ENCODE peak calls at places on chromosome 16, in four cellular contexts. Q is tibial artery, R is A549, J is lower lobe of right lung. X is an unnamed sample.

GRCh38 chr16:51592535-51592934 is 441.5 kb upstream of the SALL1 start:
- DNase-seq in Q (no peak), J (no peak), R (no peak), X (no peak)

GRCh38 chr16:16940351-16940750 is 530.4 kb downstream of the XYLT1 start:
- DNase-seq in R (no peak), J (no peak), Q (no peak), X (no peak)

GRCh38 chr16:87040169-87041117 is 276.7 kb downstream of the C16orf95 start:
- DNase-seq in J (no peak), R (no peak), Q (no peak), X (peak)

GRCh38 chr16:20901441-20902112 is 1.0 kb downstream of the LYRM1 start:
- DNase-seq in R (peak), J (peak), Q (peak), X (peak)

GRCh38 chr16:79747688-79748087 is 147.2 kb upstream of the MAF start:
- DNase-seq in J (no peak), R (no peak), Q (no peak), X (no peak)

GRCh38 chr16:56689171-56689570 is 6.9 kb downstream of the MT1X start:
- DNase-seq in Q (no peak), J (no peak), R (no peak), X (no peak)

GRCh38 chr16:55709801-55710200 is 54.0 kb downstream of the SLC6A2 start:
- DNase-seq in Q (no peak), J (no peak), R (no peak), X (no peak)

GRCh38 chr16:66728117-66728787 is 23.2 kb downstream of the DYNC1LI2 start:
- DNase-seq in J (no peak), R (peak), Q (no peak), X (no peak)

GRCh38 chr16:12265168-12265567 is 288.6 kb downstream of the SNX29 start:
- DNase-seq in J (no peak), R (no peak), Q (no peak), X (no peak)

GRCh38 chr16:62058412-62058811 is 22.2 kb upstream of the CDH8 start:
- DNase-seq in Q (no peak), J (no peak), R (no peak), X (no peak)

GRCh38 chr16:60064026-60064425 is 1329.9 kb upstream of the GOT2 start:
- DNase-seq in R (no peak), J (no peak), Q (no peak), X (no peak)

GRCh38 chr16:3528406-3528805 is 27.6 kb downstream of the CLUAP1 start:
- DNase-seq in J (no peak), Q (no peak), R (no peak), X (no peak)

GRCh38 chr16:50756466-50756865 is 14.6 kb downstream of the CYLD start:
- DNase-seq in R (no peak), J (no peak), Q (no peak), X (no peak)

GRCh38 chr16:12675852-12676251 is 127.8 kb downstream of the CPPED1 start:
- DNase-seq in R (peak), J (no peak), Q (no peak), X (no peak)

GRCh38 chr16:1308036-1308976 is 1.1 kb upstream of the UBE2I start:
- DNase-seq in Q (no peak), J (no peak), R (peak), X (no peak)
- H3K27ac ChIP-seq in Q (peak), J (peak), R (peak), X (peak)

GRCh38 chr16:370980-371728 is 816 bp upstream of the MRPL28 start:
- DNase-seq in Q (no peak), R (no peak), J (no peak), X (no peak)
- H3K4me3 ChIP-seq in Q (peak), R (peak), J (peak), X (peak)

GRCh38 chr16:8986818-8987191 is 23.1 kb upstream of the USP7 start:
- DNase-seq in Q (no peak), R (no peak), J (no peak), X (no peak)
- H3K27ac ChIP-seq in Q (no peak), R (peak), J (no peak), X (no peak)

GRCh38 chr16:77723108-77723514 is 797 bp downstream of the NUDT7 start:
- DNase-seq in Q (peak), J (no peak), R (no peak), X (no peak)

GRCh38 chr16:77724174-77724573 is 1.9 kb downstream of the NUDT7 start:
- DNase-seq in Q (no peak), J (no peak), R (no peak), X (no peak)

GRCh38 chr16:77722315-77723107 is at the start of gene NUDT7:
- DNase-seq in J (peak), Q (peak), R (peak), X (peak)

DNA sequence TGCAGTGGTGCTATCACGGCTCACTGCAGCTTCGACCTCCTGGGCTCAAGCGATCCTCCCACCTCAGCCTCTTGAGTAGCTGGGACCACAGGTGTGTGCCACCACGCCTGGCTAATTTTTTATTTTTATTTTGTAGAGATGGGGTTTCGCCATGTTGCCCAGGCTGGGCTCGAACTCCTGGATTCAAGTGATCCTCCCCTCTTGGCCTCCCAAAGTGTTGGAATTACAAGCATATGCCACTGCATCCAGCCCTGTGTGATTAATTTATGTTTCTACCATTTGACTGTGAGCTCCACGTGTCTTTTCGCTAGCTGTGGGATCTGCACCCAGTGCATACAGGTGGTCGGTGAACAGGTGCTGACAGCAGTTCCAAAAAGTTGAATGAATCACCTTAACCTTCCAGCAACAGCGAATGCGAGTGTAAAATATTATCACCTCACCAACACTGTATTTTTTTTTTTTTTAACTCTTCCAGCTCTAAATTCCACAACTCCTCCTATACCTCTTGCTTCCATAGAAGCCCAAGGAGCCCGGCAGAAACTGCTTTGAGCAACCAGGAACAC is 481 bp upstream of the NUDT7 start:
- DNase-seq in Q (no peak), J (no peak), R (no peak), X (no peak)
- H3K4me3 ChIP-seq in Q (peak), J (peak), R (peak), X (peak)

GRCh38 chr16:30569746-30570325 is 1.7 kb downstream of the ZNF688 start:
- DNase-seq in Q (no peak), R (no peak), J (no peak), X (no peak)
- H3K27ac ChIP-seq in Q (peak), R (peak), J (peak), X (peak)

GRCh38 chr16:78506372-78507193 is 407.1 kb downstream of the WWOX start:
- DNase-seq in R (no peak), J (no peak), Q (no peak), X (no peak)
- H3K4me3 ChIP-seq in R (no peak), J (peak), Q (peak), X (peak)

GRCh38 chr16:70158261-70158939 is 15.2 kb upstream of the CLEC18C start:
- DNase-seq in J (no peak), Q (no peak), R (peak), X (no peak)

GRCh38 chr16:70156207-70156978 is 17.2 kb upstream of the CLEC18C start:
- DNase-seq in J (no peak), Q (no peak), R (peak), X (no peak)

GRCh38 chr16:70157477-70158260 is 15.9 kb upstream of the CLEC18C start:
- DNase-seq in R (no peak), J (no peak), Q (no peak), X (no peak)

GRCh38 chr16:70159355-70160348 is 13.9 kb upstream of the CLEC18C start:
- DNase-seq in R (no peak), J (no peak), Q (no peak), X (no peak)

GRCh38 chr16:70157105-70157476 is 16.5 kb upstream of the CLEC18C start:
- DNase-seq in Q (no peak), R (no peak), J (no peak), X (no peak)
- H3K27ac ChIP-seq in Q (no peak), R (no peak), J (no peak), X (no peak)

X was measured in coronary artery.